ENCODE peak calls at places on chromosome 14, in five cellular contexts. One of them, this sample, is unnamed.

GRCh38 chr14:90168425-90169105 is 87.8 kb upstream of the PSMC1 start:
- DNase-seq in bronchial epithelial cell: peak
- DNase-seq in choroid plexus epithelial cell: peak
- DNase-seq in heart left ventricle: no peak
- DNase-seq in pancreas: no peak
- DNase-seq in this sample: no peak

GRCh38 chr14:92516344-92516965 is 2.9 kb downstream of the RIN3 start:
- DNase-seq in bronchial epithelial cell: no peak
- DNase-seq in pancreas: no peak
- DNase-seq in heart left ventricle: no peak
- DNase-seq in choroid plexus epithelial cell: no peak
- DNase-seq in this sample: no peak

GRCh38 chr14:79018846-79019245 is 848.7 kb downstream of the NRXN3 start:
- DNase-seq in bronchial epithelial cell: peak
- DNase-seq in pancreas: no peak
- DNase-seq in heart left ventricle: no peak
- DNase-seq in choroid plexus epithelial cell: peak
- DNase-seq in this sample: no peak

GRCh38 chr14:69921052-69921451 is 41.8 kb downstream of the SMOC1 start:
- DNase-seq in heart left ventricle: no peak
- DNase-seq in choroid plexus epithelial cell: peak
- DNase-seq in bronchial epithelial cell: peak
- DNase-seq in pancreas: no peak
- DNase-seq in this sample: no peak

GRCh38 chr14:25007832-25008231 is 42.1 kb downstream of the STXBP6 start:
- DNase-seq in bronchial epithelial cell: no peak
- DNase-seq in heart left ventricle: peak
- DNase-seq in pancreas: peak
- DNase-seq in choroid plexus epithelial cell: no peak
- DNase-seq in this sample: no peak

GRCh38 chr14:69138189-69138535 is 14.8 kb downstream of the DCAF5 start:
- DNase-seq in heart left ventricle: no peak
- DNase-seq in bronchial epithelial cell: peak
- DNase-seq in choroid plexus epithelial cell: peak
- DNase-seq in pancreas: no peak
- DNase-seq in this sample: no peak

GRCh38 chr14:65287264-65288131 is 125.0 kb upstream of the FUT8 start:
- DNase-seq in heart left ventricle: no peak
- DNase-seq in choroid plexus epithelial cell: peak
- DNase-seq in pancreas: no peak
- DNase-seq in bronchial epithelial cell: no peak
- DNase-seq in this sample: no peak

GRCh38 chr14:74350944-74351323 is 2.7 kb downstream of the VRTN start:
- DNase-seq in choroid plexus epithelial cell: no peak
- DNase-seq in heart left ventricle: no peak
- DNase-seq in pancreas: no peak
- DNase-seq in bronchial epithelial cell: no peak
- DNase-seq in this sample: no peak

GRCh38 chr14:58752280-58752679 is 114.5 kb downstream of the DACT1 start:
- DNase-seq in heart left ventricle: no peak
- DNase-seq in pancreas: no peak
- DNase-seq in bronchial epithelial cell: no peak
- DNase-seq in choroid plexus epithelial cell: no peak
- DNase-seq in this sample: no peak

GRCh38 chr14:65361920-65362319 is 50.6 kb upstream of the FUT8 start:
- DNase-seq in heart left ventricle: peak
- DNase-seq in pancreas: no peak
- DNase-seq in choroid plexus epithelial cell: peak
- DNase-seq in bronchial epithelial cell: peak
- DNase-seq in this sample: no peak

GRCh38 chr14:102953100-102953499 is 30.6 kb downstream of the AMN start:
- DNase-seq in choroid plexus epithelial cell: no peak
- DNase-seq in bronchial epithelial cell: no peak
- DNase-seq in heart left ventricle: no peak
- DNase-seq in pancreas: no peak
- DNase-seq in this sample: no peak
- TF ChIP-seq CTCF in choroid plexus epithelial cell: no peak
- TF ChIP-seq CTCF in bronchial epithelial cell: no peak
- TF ChIP-seq CTCF in heart left ventricle: no peak
- TF ChIP-seq CTCF in pancreas: no peak
- TF ChIP-seq CTCF in this sample: no peak

GRCh38 chr14:104731249-104731924 is 7.4 kb downstream of the ADSS1 start:
- DNase-seq in pancreas: no peak
- DNase-seq in choroid plexus epithelial cell: no peak
- DNase-seq in bronchial epithelial cell: no peak
- DNase-seq in heart left ventricle: no peak
- DNase-seq in this sample: no peak
- TF ChIP-seq CTCF in pancreas: no peak
- TF ChIP-seq CTCF in choroid plexus epithelial cell: peak
- TF ChIP-seq CTCF in bronchial epithelial cell: peak
- TF ChIP-seq CTCF in heart left ventricle: peak
- TF ChIP-seq CTCF in this sample: no peak

GRCh38 chr14:103898204-103898603 is 30.1 kb upstream of the TDRD9 start:
- DNase-seq in bronchial epithelial cell: peak
- DNase-seq in heart left ventricle: no peak
- DNase-seq in choroid plexus epithelial cell: no peak
- DNase-seq in pancreas: no peak
- DNase-seq in this sample: no peak
- TF ChIP-seq CTCF in bronchial epithelial cell: no peak
- TF ChIP-seq CTCF in heart left ventricle: no peak
- TF ChIP-seq CTCF in choroid plexus epithelial cell: no peak
- TF ChIP-seq CTCF in pancreas: no peak
- TF ChIP-seq CTCF in this sample: no peak

DNA sequence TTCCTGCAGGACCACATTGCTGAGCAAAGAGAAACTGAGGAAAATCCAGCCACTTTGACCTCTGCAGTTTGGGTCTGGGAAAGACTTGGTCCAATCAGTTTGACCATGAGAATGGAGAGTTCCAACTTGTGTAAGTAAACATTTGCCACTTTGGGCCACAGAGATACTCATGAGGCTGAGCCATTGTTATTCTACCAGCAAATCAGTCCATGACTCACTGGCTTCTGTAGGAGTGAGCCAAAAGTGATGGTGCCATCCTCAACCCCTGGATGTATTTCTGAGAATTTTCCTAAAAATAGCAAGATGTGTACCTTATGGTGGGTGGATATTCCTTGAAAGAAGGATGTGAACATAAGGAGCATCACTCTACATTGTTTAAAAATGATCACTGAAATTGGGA is 192.9 kb upstream of the OR4E1 start:
- DNase-seq in pancreas: no peak
- DNase-seq in bronchial epithelial cell: peak
- DNase-seq in heart left ventricle: no peak
- DNase-seq in choroid plexus epithelial cell: no peak
- DNase-seq in this sample: no peak
- TF ChIP-seq CTCF in pancreas: no peak
- TF ChIP-seq CTCF in bronchial epithelial cell: no peak
- TF ChIP-seq CTCF in heart left ventricle: no peak
- TF ChIP-seq CTCF in choroid plexus epithelial cell: no peak
- TF ChIP-seq CTCF in this sample: no peak

GRCh38 chr14:80364274-80364673 is 153.0 kb upstream of the DIO2 start:
- DNase-seq in choroid plexus epithelial cell: peak
- DNase-seq in pancreas: no peak
- DNase-seq in bronchial epithelial cell: peak
- DNase-seq in heart left ventricle: no peak
- DNase-seq in this sample: no peak
- TF ChIP-seq CTCF in choroid plexus epithelial cell: peak
- TF ChIP-seq CTCF in pancreas: peak
- TF ChIP-seq CTCF in bronchial epithelial cell: peak
- TF ChIP-seq CTCF in heart left ventricle: peak
- TF ChIP-seq CTCF in this sample: no peak